ENCODE peak calls at places on chromosomes 12 and 14, in four cellular contexts. V, D, J and Q are unnamed samples.

GRCh38 chr12:96786808-96787207 is 120.2 kb upstream of the NEDD1 start:
- DNase-seq in V (no peak), D (no peak), J (no peak), Q (no peak)

GRCh38 chr14:69529563-69529962 is 45.0 kb downstream of the PLEKHD1 start:
- DNase-seq in V (no peak), D (no peak), J (no peak), Q (no peak)

GRCh38 chr14:71004481-71004880 is 97.2 kb downstream of the PCNX1 start:
- DNase-seq in V (no peak), D (no peak), J (no peak), Q (no peak)

GRCh38 chr12:91922674-91923073 is 223.0 kb downstream of the BTG1 start:
- DNase-seq in V (no peak), D (no peak), J (no peak), Q (no peak)

GRCh38 chr12:112686373-112686772 is 105.2 kb upstream of the RPH3A start:
- DNase-seq in V (peak), D (no peak), J (no peak), Q (no peak)

GRCh38 chr14:70897475-70897874 is 9.8 kb upstream of the PCNX1 start:
- DNase-seq in V (no peak), D (no peak), J (no peak), Q (peak)

GRCh38 chr12:6376079-6376941 is 947 bp upstream of the SCNN1A start:
- DNase-seq in V (peak), D (peak), J (peak), Q (no peak)

GRCh38 chr14:31059152-31059924 is 33.2 kb upstream of the STRN3 start:
- DNase-seq in V (peak), D (peak), J (peak), Q (no peak)